ENCODE peak calls at places on chromosomes 13 and 19, in four cellular contexts. One of them, this sample, is unnamed.

GRCh38 chr19:29771708-29772415 is 39.9 kb upstream of the CCNE1 start:
- DNase-seq in testis: peak
- DNase-seq in Peyer's patch: no peak
- DNase-seq in uterus: no peak
- DNase-seq in this sample: peak

GRCh38 chr19:33194527-33194883 is 375 bp downstream of the LRP3 start:
- DNase-seq in testis: no peak
- DNase-seq in uterus: no peak
- DNase-seq in Peyer's patch: no peak
- DNase-seq in this sample: no peak

GRCh38 chr19:52099497-52100138 is 4.1 kb upstream of the ZNF841 start:
- DNase-seq in uterus: no peak
- DNase-seq in Peyer's patch: no peak
- DNase-seq in testis: no peak
- DNase-seq in this sample: no peak

GRCh38 chr19:45975296-45975695 is 1.6 kb upstream of the NOVA2 start:
- DNase-seq in testis: no peak
- DNase-seq in uterus: no peak
- DNase-seq in Peyer's patch: no peak
- DNase-seq in this sample: no peak

GRCh38 chr13:67094078-67094477 is 136.1 kb downstream of the PCDH9 start:
- DNase-seq in uterus: no peak
- DNase-seq in testis: no peak
- DNase-seq in Peyer's patch: no peak
- DNase-seq in this sample: no peak

GRCh38 chr19:33333615-33334014 is 31.3 kb upstream of the CEBPA start:
- DNase-seq in Peyer's patch: no peak
- DNase-seq in testis: no peak
- DNase-seq in uterus: no peak
- DNase-seq in this sample: no peak

GRCh38 chr13:67184247-67184646 is 45.9 kb downstream of the PCDH9 start:
- DNase-seq in uterus: no peak
- DNase-seq in Peyer's patch: no peak
- DNase-seq in testis: no peak
- DNase-seq in this sample: no peak

GRCh38 chr19:52248256-52248655 is 21.1 kb upstream of the ZNF766 start:
- DNase-seq in testis: peak
- DNase-seq in Peyer's patch: peak
- DNase-seq in uterus: peak
- DNase-seq in this sample: peak

GRCh38 chr13:57633950-57634828 is 2.6 kb downstream of the PCDH17 start:
- DNase-seq in uterus: no peak
- DNase-seq in testis: peak
- DNase-seq in Peyer's patch: no peak
- DNase-seq in this sample: peak

GRCh38 chr13:79912403-79912802 is 428.5 kb downstream of the SPRY2 start:
- DNase-seq in Peyer's patch: no peak
- DNase-seq in uterus: no peak
- DNase-seq in testis: no peak
- DNase-seq in this sample: no peak
- TF ChIP-seq POLR2A in Peyer's patch: no peak
- TF ChIP-seq POLR2A in uterus: no peak
- TF ChIP-seq POLR2A in testis: no peak
- TF ChIP-seq POLR2A in this sample: no peak

GRCh38 chr19:18291590-18292459 is 10.4 kb upstream of the JUND start:
- DNase-seq in testis: peak
- DNase-seq in uterus: peak
- DNase-seq in Peyer's patch: peak
- DNase-seq in this sample: no peak
- TF ChIP-seq POLR2A in testis: no peak
- TF ChIP-seq POLR2A in uterus: peak
- TF ChIP-seq POLR2A in Peyer's patch: peak
- TF ChIP-seq POLR2A in this sample: peak

GRCh38 chr19:7701049-7701653 is 780 bp downstream of the FCER2 start:
- DNase-seq in testis: no peak
- DNase-seq in Peyer's patch: no peak
- DNase-seq in uterus: no peak
- DNase-seq in this sample: no peak
- TF ChIP-seq POLR2A in testis: no peak
- TF ChIP-seq POLR2A in Peyer's patch: no peak
- TF ChIP-seq POLR2A in uterus: no peak
- TF ChIP-seq POLR2A in this sample: no peak

GRCh38 chr13:45464687-45465453 is at the start of gene COG3:
- DNase-seq in uterus: peak
- DNase-seq in testis: peak
- DNase-seq in Peyer's patch: peak
- DNase-seq in this sample: peak
- TF ChIP-seq POLR2A in uterus: peak
- TF ChIP-seq POLR2A in testis: no peak
- TF ChIP-seq POLR2A in Peyer's patch: peak
- TF ChIP-seq POLR2A in this sample: peak

GRCh38 chr19:36605101-36605838 is at the start of gene ZNF382:
- DNase-seq in testis: peak
- DNase-seq in uterus: peak
- DNase-seq in Peyer's patch: peak
- DNase-seq in this sample: peak
- TF ChIP-seq POLR2A in testis: no peak
- TF ChIP-seq POLR2A in uterus: peak
- TF ChIP-seq POLR2A in Peyer's patch: no peak
- TF ChIP-seq POLR2A in this sample: peak

DNA sequence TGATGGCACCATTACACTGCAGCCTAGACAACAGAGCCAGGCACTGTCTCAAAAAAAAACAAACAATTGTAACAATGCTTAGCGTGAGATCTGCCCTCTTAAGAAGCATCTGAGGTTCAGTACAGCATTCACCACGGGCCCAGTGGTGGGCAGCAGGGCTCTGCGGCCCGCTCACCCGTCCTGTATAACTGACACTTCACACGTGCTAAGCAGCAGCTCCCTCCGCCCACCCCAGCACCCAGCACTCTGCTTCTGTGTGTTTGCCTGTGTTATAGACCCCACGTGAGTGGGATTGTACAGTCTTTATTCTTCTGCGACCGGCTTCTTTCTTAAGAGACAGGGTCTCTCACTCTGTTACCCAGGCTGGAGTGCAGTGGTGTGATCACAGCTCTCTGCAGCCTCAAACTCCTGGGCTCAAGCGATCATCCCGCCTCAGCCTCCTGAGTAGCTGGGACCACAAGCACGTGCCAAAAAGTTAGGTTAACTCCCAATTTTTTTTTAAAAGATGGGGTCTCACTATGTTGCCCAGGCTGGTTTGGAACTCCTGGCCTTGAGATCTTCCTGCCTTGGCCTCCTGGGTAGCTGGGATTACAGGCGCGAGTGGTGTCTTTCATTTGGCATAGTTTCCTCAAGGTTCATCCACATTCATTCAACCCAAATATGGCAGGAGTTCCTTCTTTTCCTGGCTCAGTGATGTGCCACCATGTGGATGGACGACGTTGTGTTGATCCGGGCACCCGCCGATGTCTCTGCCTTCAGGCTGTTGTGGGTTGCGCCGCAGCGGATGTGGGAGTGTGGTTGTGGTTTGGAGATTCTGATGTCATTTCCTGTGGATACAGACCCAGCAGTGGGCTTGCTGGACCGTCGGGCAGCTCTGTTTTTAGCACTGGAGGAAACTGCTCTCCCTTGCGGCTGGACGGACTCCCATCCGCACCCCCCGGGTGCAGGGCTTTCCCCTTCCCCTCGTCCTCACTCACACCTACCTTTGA is 170.0 kb downstream of the KDM4B start:
- DNase-seq in testis: no peak
- DNase-seq in uterus: no peak
- DNase-seq in Peyer's patch: peak
- DNase-seq in this sample: no peak
- TF ChIP-seq POLR2A in testis: no peak
- TF ChIP-seq POLR2A in uterus: no peak
- TF ChIP-seq POLR2A in Peyer's patch: no peak
- TF ChIP-seq POLR2A in this sample: no peak

DNA sequence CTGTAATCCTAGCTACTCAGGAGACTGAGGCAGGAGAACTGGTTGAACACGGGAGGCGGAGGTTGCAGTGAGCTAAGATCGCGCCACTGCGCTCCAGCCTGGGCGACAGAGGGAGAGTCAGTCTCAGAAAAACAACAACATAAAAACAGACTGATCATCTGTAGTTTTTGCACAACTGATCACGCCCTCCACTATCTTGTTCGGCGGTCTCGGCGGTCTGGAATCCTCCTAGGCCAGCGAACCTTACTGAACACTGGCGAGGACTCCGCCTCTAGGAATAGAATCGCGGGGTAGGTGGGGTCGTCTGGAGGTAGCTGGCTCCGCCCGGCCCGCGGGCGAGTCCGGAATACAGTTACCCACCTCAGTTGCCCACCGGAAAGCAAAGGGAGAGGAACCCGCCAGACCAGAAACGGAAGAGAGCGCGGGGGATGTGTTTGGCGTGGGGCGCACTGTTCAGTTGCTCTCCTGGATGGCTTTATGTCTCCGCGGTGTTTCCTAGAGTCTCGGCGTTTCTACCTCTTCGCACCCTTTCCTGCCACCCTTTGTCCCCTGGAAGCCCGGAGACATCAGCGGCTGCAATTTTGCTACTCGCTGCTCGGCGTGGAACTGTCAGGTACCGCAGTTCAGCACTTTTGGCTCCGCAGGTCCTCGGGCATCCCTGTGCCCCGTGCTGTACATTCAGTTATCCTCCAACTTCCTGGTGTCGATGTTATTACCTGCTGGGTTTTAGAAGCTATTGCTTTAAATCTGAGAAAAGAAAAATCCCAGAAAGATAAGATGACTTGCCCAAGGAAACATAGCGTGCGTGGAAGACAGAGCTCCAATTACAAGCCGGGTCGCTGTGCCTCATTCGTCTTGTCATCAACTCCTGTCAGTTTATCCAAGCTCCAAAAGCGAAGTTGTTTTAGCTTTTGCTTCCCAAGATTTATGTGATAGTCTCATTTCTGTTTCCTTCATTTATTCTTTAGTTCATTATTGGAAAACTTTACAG is 24.9 kb upstream of the HNRNPA1L2 start:
- DNase-seq in uterus: peak
- DNase-seq in Peyer's patch: peak
- DNase-seq in testis: peak
- DNase-seq in this sample: peak
- TF ChIP-seq POLR2A in uterus: peak
- TF ChIP-seq POLR2A in Peyer's patch: peak
- TF ChIP-seq POLR2A in testis: no peak
- TF ChIP-seq POLR2A in this sample: peak

GRCh38 chr13:44301639-44302015 is 72.0 kb upstream of the SERP2 start:
- DNase-seq in uterus: no peak
- DNase-seq in Peyer's patch: no peak
- DNase-seq in testis: no peak
- DNase-seq in this sample: no peak

GRCh38 chr13:44300895-44301638 is 72.6 kb upstream of the SERP2 start:
- DNase-seq in Peyer's patch: no peak
- DNase-seq in testis: no peak
- DNase-seq in uterus: peak
- DNase-seq in this sample: no peak

GRCh38 chr13:44302948-44303575 is 70.6 kb upstream of the SERP2 start:
- DNase-seq in uterus: no peak
- DNase-seq in Peyer's patch: no peak
- DNase-seq in testis: no peak
- DNase-seq in this sample: no peak

GRCh38 chr13:44303681-44304432 is 69.8 kb upstream of the SERP2 start:
- DNase-seq in testis: peak
- DNase-seq in Peyer's patch: no peak
- DNase-seq in uterus: peak
- DNase-seq in this sample: no peak

GRCh38 chr13:44302233-44302632 is 71.4 kb upstream of the SERP2 start:
- DNase-seq in uterus: no peak
- DNase-seq in testis: no peak
- DNase-seq in Peyer's patch: no peak
- DNase-seq in this sample: no peak
- TF ChIP-seq POLR2A in uterus: no peak
- TF ChIP-seq POLR2A in testis: no peak
- TF ChIP-seq POLR2A in Peyer's patch: no peak
- TF ChIP-seq POLR2A in this sample: no peak

GRCh38 chr19:58362272-58362994 is at the start of gene ZNF497:
- DNase-seq in Peyer's patch: peak
- DNase-seq in testis: peak
- DNase-seq in uterus: peak
- DNase-seq in this sample: peak
- TF ChIP-seq POLR2A in Peyer's patch: no peak
- TF ChIP-seq POLR2A in testis: no peak
- TF ChIP-seq POLR2A in uterus: peak
- TF ChIP-seq POLR2A in this sample: peak

This sample was measured in erythroblast.